ENCODE peak calls at places on chromosome X, in seven cellular contexts. One of them, this sample, is unnamed.

GRCh38 chrX:115023139-115023538 is 5.7 kb upstream of the IL13RA2 start:
- DNase-seq in substantia nigra: no peak
- DNase-seq in A673: peak
- DNase-seq in progenitor cell of endocrine pancreas: no peak
- DNase-seq in HS-5: peak
- DNase-seq in activated CD4-positive, CD25-positive, alpha-beta regulatory T cell treated with anti-CD3 and anti-CD28 coated beads, Interleukin-2, amount 50 U/mL, for 72 hours: no peak
- DNase-seq in lower leg skin: no peak
- DNase-seq in this sample: no peak

GRCh38 chrX:41862562-41863184 is 60.7 kb downstream of the CASK start:
- DNase-seq in lower leg skin: no peak
- DNase-seq in activated CD4-positive, CD25-positive, alpha-beta regulatory T cell treated with anti-CD3 and anti-CD28 coated beads, Interleukin-2, amount 50 U/mL, for 72 hours: no peak
- DNase-seq in substantia nigra: no peak
- DNase-seq in HS-5: no peak
- DNase-seq in progenitor cell of endocrine pancreas: no peak
- DNase-seq in A673: no peak
- DNase-seq in this sample: no peak

GRCh38 chrX:112662559-112663427 is 16.9 kb downstream of the LHFPL1 start:
- DNase-seq in activated CD4-positive, CD25-positive, alpha-beta regulatory T cell treated with anti-CD3 and anti-CD28 coated beads, Interleukin-2, amount 50 U/mL, for 72 hours: no peak
- DNase-seq in HS-5: no peak
- DNase-seq in substantia nigra: peak
- DNase-seq in A673: no peak
- DNase-seq in lower leg skin: no peak
- DNase-seq in progenitor cell of endocrine pancreas: no peak
- DNase-seq in this sample: no peak

GRCh38 chrX:149638860-149639259 is 7.3 kb upstream of the TMEM185A start:
- DNase-seq in progenitor cell of endocrine pancreas: no peak
- DNase-seq in HS-5: peak
- DNase-seq in activated CD4-positive, CD25-positive, alpha-beta regulatory T cell treated with anti-CD3 and anti-CD28 coated beads, Interleukin-2, amount 50 U/mL, for 72 hours: no peak
- DNase-seq in lower leg skin: no peak
- DNase-seq in substantia nigra: no peak
- DNase-seq in A673: no peak
- DNase-seq in this sample: no peak

GRCh38 chrX:11481035-11481434 is 184.7 kb downstream of the ARHGAP6 start:
- DNase-seq in activated CD4-positive, CD25-positive, alpha-beta regulatory T cell treated with anti-CD3 and anti-CD28 coated beads, Interleukin-2, amount 50 U/mL, for 72 hours: no peak
- DNase-seq in HS-5: no peak
- DNase-seq in substantia nigra: no peak
- DNase-seq in A673: no peak
- DNase-seq in progenitor cell of endocrine pancreas: no peak
- DNase-seq in lower leg skin: no peak
- DNase-seq in this sample: no peak

GRCh38 chrX:131614241-131614640 is 70.4 kb downstream of the OR13H1 start:
- DNase-seq in activated CD4-positive, CD25-positive, alpha-beta regulatory T cell treated with anti-CD3 and anti-CD28 coated beads, Interleukin-2, amount 50 U/mL, for 72 hours: no peak
- DNase-seq in A673: no peak
- DNase-seq in HS-5: no peak
- DNase-seq in progenitor cell of endocrine pancreas: no peak
- DNase-seq in substantia nigra: no peak
- DNase-seq in lower leg skin: no peak
- DNase-seq in this sample: no peak

GRCh38 chrX:55135171-55135570 is 46.4 kb downstream of the PAGE2 start:
- DNase-seq in A673: peak
- DNase-seq in HS-5: no peak
- DNase-seq in activated CD4-positive, CD25-positive, alpha-beta regulatory T cell treated with anti-CD3 and anti-CD28 coated beads, Interleukin-2, amount 50 U/mL, for 72 hours: no peak
- DNase-seq in substantia nigra: peak
- DNase-seq in lower leg skin: no peak
- DNase-seq in progenitor cell of endocrine pancreas: no peak
- DNase-seq in this sample: no peak

GRCh38 chrX:108001218-108001814 is 19.1 kb upstream of the TEX13B start:
- DNase-seq in lower leg skin: no peak
- DNase-seq in progenitor cell of endocrine pancreas: no peak
- DNase-seq in HS-5: no peak
- DNase-seq in activated CD4-positive, CD25-positive, alpha-beta regulatory T cell treated with anti-CD3 and anti-CD28 coated beads, Interleukin-2, amount 50 U/mL, for 72 hours: no peak
- DNase-seq in A673: peak
- DNase-seq in substantia nigra: no peak
- DNase-seq in this sample: no peak

GRCh38 chrX:78105944-78106650 is 2.0 kb downstream of the PGK1 start:
- DNase-seq in HS-5: no peak
- DNase-seq in lower leg skin: no peak
- DNase-seq in activated CD4-positive, CD25-positive, alpha-beta regulatory T cell treated with anti-CD3 and anti-CD28 coated beads, Interleukin-2, amount 50 U/mL, for 72 hours: no peak
- DNase-seq in progenitor cell of endocrine pancreas: no peak
- DNase-seq in substantia nigra: no peak
- DNase-seq in A673: no peak
- DNase-seq in this sample: no peak

GRCh38 chrX:38285649-38286048 is 41.7 kb downstream of the RPGR start:
- DNase-seq in HS-5: no peak
- DNase-seq in lower leg skin: no peak
- DNase-seq in substantia nigra: no peak
- DNase-seq in activated CD4-positive, CD25-positive, alpha-beta regulatory T cell treated with anti-CD3 and anti-CD28 coated beads, Interleukin-2, amount 50 U/mL, for 72 hours: no peak
- DNase-seq in progenitor cell of endocrine pancreas: no peak
- DNase-seq in A673: no peak
- DNase-seq in this sample: no peak

GRCh38 chrX:118961866-118962560 is 12.4 kb upstream of the LONRF3 start:
- DNase-seq in activated CD4-positive, CD25-positive, alpha-beta regulatory T cell treated with anti-CD3 and anti-CD28 coated beads, Interleukin-2, amount 50 U/mL, for 72 hours: no peak
- DNase-seq in progenitor cell of endocrine pancreas: no peak
- DNase-seq in A673: no peak
- DNase-seq in lower leg skin: no peak
- DNase-seq in HS-5: no peak
- DNase-seq in substantia nigra: no peak
- DNase-seq in this sample: no peak

GRCh38 chrX:42491145-42491907 is 286.6 kb downstream of the PPP1R2C start:
- DNase-seq in activated CD4-positive, CD25-positive, alpha-beta regulatory T cell treated with anti-CD3 and anti-CD28 coated beads, Interleukin-2, amount 50 U/mL, for 72 hours: no peak
- DNase-seq in progenitor cell of endocrine pancreas: no peak
- DNase-seq in A673: no peak
- DNase-seq in lower leg skin: no peak
- DNase-seq in substantia nigra: no peak
- DNase-seq in HS-5: no peak
- DNase-seq in this sample: no peak

GRCh38 chrX:51026862-51027261 is 116.3 kb downstream of the BMP15 start:
- DNase-seq in substantia nigra: no peak
- DNase-seq in lower leg skin: no peak
- DNase-seq in progenitor cell of endocrine pancreas: no peak
- DNase-seq in HS-5: no peak
- DNase-seq in activated CD4-positive, CD25-positive, alpha-beta regulatory T cell treated with anti-CD3 and anti-CD28 coated beads, Interleukin-2, amount 50 U/mL, for 72 hours: no peak
- DNase-seq in A673: no peak
- DNase-seq in this sample: no peak

GRCh38 chrX:150200820-150201287 is 162.3 kb upstream of the MAMLD1 start:
- DNase-seq in A673: peak
- DNase-seq in HS-5: peak
- DNase-seq in lower leg skin: peak
- DNase-seq in substantia nigra: no peak
- DNase-seq in progenitor cell of endocrine pancreas: no peak
- DNase-seq in activated CD4-positive, CD25-positive, alpha-beta regulatory T cell treated with anti-CD3 and anti-CD28 coated beads, Interleukin-2, amount 50 U/mL, for 72 hours: no peak
- DNase-seq in this sample: peak

GRCh38 chrX:134706138-134706537 is 47.9 kb upstream of the PLAC1 start:
- DNase-seq in A673: no peak
- DNase-seq in progenitor cell of endocrine pancreas: no peak
- DNase-seq in substantia nigra: no peak
- DNase-seq in HS-5: no peak
- DNase-seq in lower leg skin: no peak
- DNase-seq in activated CD4-positive, CD25-positive, alpha-beta regulatory T cell treated with anti-CD3 and anti-CD28 coated beads, Interleukin-2, amount 50 U/mL, for 72 hours: no peak
- DNase-seq in this sample: no peak

GRCh38 chrX:100994352-100995281 is 25.1 kb downstream of the ARL13A start:
- DNase-seq in HS-5: peak
- DNase-seq in A673: peak
- DNase-seq in lower leg skin: no peak
- DNase-seq in substantia nigra: no peak
- DNase-seq in progenitor cell of endocrine pancreas: no peak
- DNase-seq in activated CD4-positive, CD25-positive, alpha-beta regulatory T cell treated with anti-CD3 and anti-CD28 coated beads, Interleukin-2, amount 50 U/mL, for 72 hours: no peak
- DNase-seq in this sample: no peak

GRCh38 chrX:1658083-1658463 is 43.2 kb downstream of the ASMT start:
- DNase-seq in progenitor cell of endocrine pancreas: no peak
- DNase-seq in A673: no peak
- DNase-seq in lower leg skin: peak
- DNase-seq in activated CD4-positive, CD25-positive, alpha-beta regulatory T cell treated with anti-CD3 and anti-CD28 coated beads, Interleukin-2, amount 50 U/mL, for 72 hours: no peak
- DNase-seq in HS-5: no peak
- DNase-seq in substantia nigra: no peak
- DNase-seq in this sample: no peak

GRCh38 chrX:150465856-150466775 is 102.3 kb upstream of the MTM1 start:
- DNase-seq in HS-5: no peak
- DNase-seq in A673: no peak
- DNase-seq in activated CD4-positive, CD25-positive, alpha-beta regulatory T cell treated with anti-CD3 and anti-CD28 coated beads, Interleukin-2, amount 50 U/mL, for 72 hours: no peak
- DNase-seq in substantia nigra: no peak
- DNase-seq in progenitor cell of endocrine pancreas: no peak
- DNase-seq in lower leg skin: no peak
- DNase-seq in this sample: no peak

GRCh38 chrX:22424919-22425318 is 152.2 kb downstream of the CBLL2 start:
- DNase-seq in A673: no peak
- DNase-seq in substantia nigra: no peak
- DNase-seq in HS-5: no peak
- DNase-seq in lower leg skin: no peak
- DNase-seq in activated CD4-positive, CD25-positive, alpha-beta regulatory T cell treated with anti-CD3 and anti-CD28 coated beads, Interleukin-2, amount 50 U/mL, for 72 hours: no peak
- DNase-seq in progenitor cell of endocrine pancreas: no peak
- DNase-seq in this sample: no peak